ENCODE peak calls at places on chromosomes 7 and 10, in five cellular contexts. One of them, this sample, is unnamed. For H3K9me3, the result is how much of the 10 kb centered on the place peaks cover.

GRCh38 chr7:155553871-155554270 is 7.5 kb upstream of the CNPY1 start:
- DNase-seq in PC-3: no peak
- DNase-seq in right atrium auricular region: no peak
- DNase-seq in pancreas: no peak
- DNase-seq in IMR-90: no peak
- DNase-seq in this sample: no peak

GRCh38 chr7:5396542-5396941 is 27.1 kb downstream of the TNRC18 start:
- DNase-seq in IMR-90: no peak
- DNase-seq in PC-3: peak
- DNase-seq in right atrium auricular region: no peak
- DNase-seq in pancreas: no peak
- DNase-seq in this sample: no peak

GRCh38 chr7:114354306-114354705 is 60.3 kb upstream of the FOXP2 start:
- DNase-seq in pancreas: no peak
- DNase-seq in IMR-90: no peak
- DNase-seq in PC-3: no peak
- DNase-seq in right atrium auricular region: no peak
- DNase-seq in this sample: no peak

GRCh38 chr10:118980870-118981269 is 48.6 kb upstream of the NANOS1 start:
- DNase-seq in IMR-90: no peak
- DNase-seq in pancreas: no peak
- DNase-seq in PC-3: no peak
- DNase-seq in right atrium auricular region: no peak
- DNase-seq in this sample: no peak

GRCh38 chr7:71343821-71344341 is 211.9 kb downstream of the GALNT17 start:
- DNase-seq in IMR-90: no peak
- DNase-seq in right atrium auricular region: no peak
- DNase-seq in PC-3: no peak
- DNase-seq in pancreas: no peak
- DNase-seq in this sample: no peak

GRCh38 chr10:77027576-77027975 is 610.0 kb downstream of the KCNMA1 start:
- DNase-seq in right atrium auricular region: no peak
- DNase-seq in PC-3: no peak
- DNase-seq in pancreas: no peak
- DNase-seq in IMR-90: no peak
- DNase-seq in this sample: no peak

GRCh38 chr10:50291261-50291850 is 40.0 kb upstream of the ASAH2 start:
- DNase-seq in right atrium auricular region: no peak
- DNase-seq in PC-3: peak
- DNase-seq in IMR-90: peak
- DNase-seq in pancreas: no peak
- DNase-seq in this sample: no peak

GRCh38 chr10:129848084-129848483 is 116.0 kb downstream of the EBF3 start:
- DNase-seq in pancreas: no peak
- DNase-seq in right atrium auricular region: no peak
- DNase-seq in PC-3: no peak
- DNase-seq in IMR-90: no peak
- DNase-seq in this sample: no peak

GRCh38 chr7:72017756-72018155 is 394.4 kb downstream of the CALN1 start:
- DNase-seq in right atrium auricular region: peak
- DNase-seq in pancreas: no peak
- DNase-seq in IMR-90: no peak
- DNase-seq in PC-3: no peak
- DNase-seq in this sample: no peak

GRCh38 chr7:28686418-28686800 is 271.7 kb downstream of the TRIL start:
- DNase-seq in pancreas: no peak
- DNase-seq in right atrium auricular region: no peak
- DNase-seq in IMR-90: peak
- DNase-seq in PC-3: peak
- DNase-seq in this sample: no peak

GRCh38 chr10:125629758-125630376 is 53.1 kb downstream of the TEX36 start:
- DNase-seq in right atrium auricular region: no peak
- DNase-seq in pancreas: no peak
- DNase-seq in PC-3: peak
- DNase-seq in IMR-90: peak
- DNase-seq in this sample: no peak

GRCh38 chr7:1971946-1972654 is 260.6 kb downstream of the MAD1L1 start:
- DNase-seq in right atrium auricular region: no peak
- DNase-seq in IMR-90: no peak
- DNase-seq in PC-3: no peak
- DNase-seq in pancreas: no peak
- DNase-seq in this sample: no peak

GRCh38 chr7:1970895-1971294 is 261.9 kb downstream of the MAD1L1 start:
- DNase-seq in right atrium auricular region: no peak
- DNase-seq in pancreas: no peak
- DNase-seq in IMR-90: no peak
- DNase-seq in PC-3: no peak
- DNase-seq in this sample: no peak

GRCh38 chr7:1967512-1968396 is 265.0 kb downstream of the MAD1L1 start:
- DNase-seq in right atrium auricular region: no peak
- DNase-seq in PC-3: no peak
- DNase-seq in pancreas: no peak
- DNase-seq in IMR-90: no peak
- DNase-seq in this sample: peak

GRCh38 chr7:1968397-1969111 is 264.2 kb downstream of the MAD1L1 start:
- DNase-seq in PC-3: no peak
- DNase-seq in IMR-90: no peak
- DNase-seq in pancreas: no peak
- DNase-seq in right atrium auricular region: no peak
- DNase-seq in this sample: no peak

GRCh38 chr7:1969459-1970284 is 263.1 kb downstream of the MAD1L1 start:
- DNase-seq in PC-3: no peak
- DNase-seq in right atrium auricular region: no peak
- DNase-seq in pancreas: no peak
- DNase-seq in IMR-90: no peak
- DNase-seq in this sample: no peak
- TF ChIP-seq CTCF in PC-3: no peak
- TF ChIP-seq CTCF in right atrium auricular region: no peak
- TF ChIP-seq CTCF in pancreas: no peak
- TF ChIP-seq CTCF in IMR-90: no peak
- TF ChIP-seq CTCF in this sample: no peak

GRCh38 chr10:71465576-71466252 is 69.0 kb downstream of the CDH23 start:
- DNase-seq in PC-3: no peak
- DNase-seq in right atrium auricular region: no peak
- DNase-seq in IMR-90: no peak
- DNase-seq in pancreas: no peak
- DNase-seq in this sample: no peak

GRCh38 chr10:71468363-71469094 is 71.8 kb downstream of the CDH23 start:
- DNase-seq in PC-3: no peak
- DNase-seq in pancreas: no peak
- DNase-seq in right atrium auricular region: no peak
- DNase-seq in IMR-90: no peak
- DNase-seq in this sample: no peak

GRCh38 chr10:71467569-71468362 is 71.0 kb downstream of the CDH23 start:
- DNase-seq in PC-3: no peak
- DNase-seq in right atrium auricular region: no peak
- DNase-seq in pancreas: no peak
- DNase-seq in IMR-90: no peak
- DNase-seq in this sample: no peak

GRCh38 chr10:71466330-71466729 is 69.6 kb downstream of the CDH23 start:
- DNase-seq in PC-3: no peak
- DNase-seq in pancreas: no peak
- DNase-seq in right atrium auricular region: no peak
- DNase-seq in IMR-90: no peak
- DNase-seq in this sample: no peak

DNA sequence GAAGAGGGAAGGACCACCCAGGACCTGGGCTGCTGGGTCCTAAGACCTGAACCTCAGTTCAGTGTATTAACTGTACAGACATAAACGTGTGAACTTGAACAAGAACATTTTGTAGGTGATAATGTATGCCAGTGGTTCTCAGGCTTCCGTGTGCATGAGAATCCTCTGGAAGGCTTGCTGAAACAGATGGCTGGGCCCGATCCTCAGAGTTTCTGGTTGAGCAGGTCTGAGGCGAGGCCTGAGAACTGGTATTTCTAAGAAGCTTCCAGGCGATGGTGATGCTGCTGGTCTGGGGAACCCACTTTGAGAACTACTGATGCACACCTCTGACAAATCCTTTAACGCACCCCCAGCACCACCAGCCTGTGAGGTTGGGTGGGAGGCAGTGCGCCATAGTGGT is 70.4 kb downstream of the CDH23 start:
- DNase-seq in PC-3: no peak
- DNase-seq in right atrium auricular region: no peak
- DNase-seq in IMR-90: no peak
- DNase-seq in pancreas: no peak
- DNase-seq in this sample: no peak
- H3K9me3 ChIP-seq in PC-3: under half
- H3K9me3 ChIP-seq in right atrium auricular region: under half
- H3K9me3 ChIP-seq in IMR-90: under half
- H3K9me3 ChIP-seq in pancreas: under half
- H3K9me3 ChIP-seq in this sample: under half

GRCh38 chr10:20624642-20625041 is 272.5 kb downstream of the NEBL start:
- DNase-seq in pancreas: no peak
- DNase-seq in IMR-90: no peak
- DNase-seq in PC-3: no peak
- DNase-seq in right atrium auricular region: peak
- DNase-seq in this sample: peak

GRCh38 chr10:20623561-20623960 is 273.6 kb downstream of the NEBL start:
- DNase-seq in pancreas: no peak
- DNase-seq in IMR-90: no peak
- DNase-seq in right atrium auricular region: no peak
- DNase-seq in PC-3: no peak
- DNase-seq in this sample: no peak

GRCh38 chr10:20625868-20626267 is 271.2 kb downstream of the NEBL start:
- DNase-seq in IMR-90: no peak
- DNase-seq in right atrium auricular region: no peak
- DNase-seq in pancreas: no peak
- DNase-seq in PC-3: no peak
- DNase-seq in this sample: no peak

GRCh38 chr10:20627085-20627484 is 270.0 kb downstream of the NEBL start:
- DNase-seq in IMR-90: no peak
- DNase-seq in pancreas: no peak
- DNase-seq in PC-3: no peak
- DNase-seq in right atrium auricular region: no peak
- DNase-seq in this sample: no peak

GRCh38 chr10:20622522-20623270 is 274.4 kb downstream of the NEBL start:
- DNase-seq in IMR-90: peak
- DNase-seq in pancreas: no peak
- DNase-seq in right atrium auricular region: no peak
- DNase-seq in PC-3: peak
- DNase-seq in this sample: no peak
- H3K4me3 ChIP-seq in IMR-90: no peak
- H3K4me3 ChIP-seq in pancreas: no peak
- H3K4me3 ChIP-seq in right atrium auricular region: no peak
- H3K4me3 ChIP-seq in PC-3: no peak
- H3K4me3 ChIP-seq in this sample: no peak

GRCh38 chr10:58715056-58715455 is 202.4 kb downstream of the BICC1 start:
- DNase-seq in pancreas: no peak
- DNase-seq in PC-3: no peak
- DNase-seq in IMR-90: peak
- DNase-seq in right atrium auricular region: no peak
- DNase-seq in this sample: no peak

GRCh38 chr10:58712982-58713381 is 200.3 kb downstream of the BICC1 start:
- DNase-seq in PC-3: peak
- DNase-seq in right atrium auricular region: no peak
- DNase-seq in IMR-90: no peak
- DNase-seq in pancreas: no peak
- DNase-seq in this sample: no peak

GRCh38 chr10:58718596-58718995 is 205.9 kb downstream of the BICC1 start:
- DNase-seq in PC-3: no peak
- DNase-seq in IMR-90: no peak
- DNase-seq in pancreas: no peak
- DNase-seq in right atrium auricular region: no peak
- DNase-seq in this sample: no peak

GRCh38 chr10:58712136-58712535 is 199.5 kb downstream of the BICC1 start:
- DNase-seq in PC-3: no peak
- DNase-seq in right atrium auricular region: no peak
- DNase-seq in IMR-90: peak
- DNase-seq in pancreas: no peak
- DNase-seq in this sample: no peak

DNA sequence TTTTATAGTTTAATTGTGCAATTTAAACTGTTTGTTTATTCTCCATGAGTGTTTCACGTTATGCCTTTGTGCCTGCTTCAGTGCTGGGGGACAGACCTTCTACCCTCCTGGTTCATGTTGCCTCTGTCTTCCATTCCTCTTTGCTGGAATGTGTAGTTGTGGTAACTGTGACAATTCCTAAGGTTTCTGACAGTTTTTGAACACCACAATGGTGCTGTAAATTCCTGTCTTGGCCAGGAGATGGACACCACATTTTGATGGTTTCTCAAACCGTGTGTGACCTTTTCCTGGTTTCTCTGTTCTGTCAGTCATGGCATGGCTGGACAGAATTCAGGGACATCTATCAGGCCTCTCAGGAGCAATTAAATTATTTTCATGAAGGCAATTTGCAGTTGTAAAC is 201.8 kb downstream of the BICC1 start:
- DNase-seq in PC-3: no peak
- DNase-seq in pancreas: no peak
- DNase-seq in right atrium auricular region: no peak
- DNase-seq in IMR-90: no peak
- DNase-seq in this sample: no peak
- TF ChIP-seq CTCF in PC-3: peak
- TF ChIP-seq CTCF in pancreas: no peak
- TF ChIP-seq CTCF in right atrium auricular region: no peak
- TF ChIP-seq CTCF in IMR-90: no peak
- TF ChIP-seq CTCF in this sample: no peak

GRCh38 chr7:16400896-16401275 is 20.5 kb downstream of the CRPPA start:
- DNase-seq in pancreas: no peak
- DNase-seq in right atrium auricular region: no peak
- DNase-seq in PC-3: no peak
- DNase-seq in IMR-90: no peak
- DNase-seq in this sample: no peak
- H3K9me3 ChIP-seq in pancreas: under half
- H3K9me3 ChIP-seq in right atrium auricular region: under half
- H3K9me3 ChIP-seq in PC-3: under half
- H3K9me3 ChIP-seq in IMR-90: under half
- H3K9me3 ChIP-seq in this sample: under half

GRCh38 chr7:99127636-99128035 is 16.3 kb downstream of the SMURF1 start:
- DNase-seq in IMR-90: peak
- DNase-seq in right atrium auricular region: no peak
- DNase-seq in pancreas: no peak
- DNase-seq in PC-3: peak
- DNase-seq in this sample: no peak
- H3K4me3 ChIP-seq in IMR-90: no peak
- H3K4me3 ChIP-seq in right atrium auricular region: no peak
- H3K4me3 ChIP-seq in pancreas: no peak
- H3K4me3 ChIP-seq in PC-3: no peak
- H3K4me3 ChIP-seq in this sample: no peak

This sample was measured in psoas muscle.